ENCODE peak calls at places on chromosomes 11 and 22, in eight cellular contexts. C is H1, J is HepG2, R is GM23338, W is GM12878, H is HCT116, X is K562, N is endothelial cell of umbilical vein. I is an unnamed sample.

GRCh38 chr11:47003180-47003877 is 66.8 kb downstream of the CSTPP1 start:
- DNase-seq in C (no peak), J (no peak), R (no peak), W (no peak), H (no peak), X (peak), N (no peak), I (no peak)

GRCh38 chr11:12724301-12725046 is 50.3 kb downstream of the TEAD1 start:
- DNase-seq in C (peak), J (peak), R (peak), W (no peak), H (peak), X (peak), N (peak), I (peak)

GRCh38 chr11:96465537-96465936 is 75.7 kb downstream of the JRKL start:
- DNase-seq in C (no peak), J (no peak), R (no peak), W (no peak), H (no peak), X (no peak), N (no peak), I (no peak)

GRCh38 chr11:65352783-65353182 is 1.8 kb upstream of the TIGD3 start:
- DNase-seq in C (no peak), J (no peak), R (no peak), W (no peak), H (no peak), X (no peak), N (peak), I (no peak)

GRCh38 chr22:40511604-40512003 is 124.9 kb downstream of the MRTFA start:
- DNase-seq in C (no peak), J (no peak), R (no peak), W (no peak), H (no peak), X (no peak), N (no peak), I (no peak)

GRCh38 chr11:68335693-68336092 is 23.3 kb downstream of the LRP5 start:
- DNase-seq in C (no peak), J (no peak), R (no peak), W (no peak), H (no peak), X (no peak), N (no peak), I (no peak)

GRCh38 chr11:67561971-67562560 is 21.5 kb upstream of the GSTP1 start:
- DNase-seq in C (no peak), J (no peak), R (no peak), W (peak), H (no peak), X (no peak), N (no peak), I (no peak)

GRCh38 chr11:68099474-68100405 is 21.4 kb downstream of the CHKA start:
- DNase-seq in C (no peak), J (peak), R (peak), W (peak), H (no peak), X (peak), N (peak), I (no peak)

GRCh38 chr11:80960331-80961095 is 1519.7 kb upstream of the TENM4 start:
- DNase-seq in C (no peak), J (no peak), R (peak), W (no peak), H (no peak), X (no peak), N (no peak), I (no peak)

GRCh38 chr22:43446037-43446803 is 34.4 kb downstream of the MPPED1 start:
- DNase-seq in C (no peak), J (no peak), R (no peak), W (no peak), H (no peak), X (no peak), N (peak), I (no peak)

GRCh38 chr11:114059984-114060401 is 482 bp downstream of the ZBTB16 start:
- DNase-seq in C (peak), J (no peak), R (peak), W (no peak), H (no peak), X (peak), N (no peak), I (no peak)

GRCh38 chr11:94638902-94639373 is 71.8 kb downstream of the PIWIL4 start:
- DNase-seq in C (peak), J (no peak), R (no peak), W (no peak), H (no peak), X (no peak), N (peak), I (no peak)

GRCh38 chr11:36165638-36166389 is 123.4 kb downstream of the COMMD9 start:
- DNase-seq in C (no peak), J (no peak), R (no peak), W (no peak), H (no peak), X (no peak), N (peak), I (no peak)

GRCh38 chr11:133065847-133066485 is 466.3 kb downstream of the OPCML start:
- DNase-seq in C (no peak), J (no peak), R (no peak), W (no peak), H (no peak), X (no peak), N (no peak), I (no peak)

GRCh38 chr11:12693485-12694181 is 19.4 kb downstream of the TEAD1 start:
- DNase-seq in C (no peak), J (peak), R (no peak), W (no peak), H (peak), X (no peak), N (peak), I (peak)

GRCh38 chr11:120706257-120706656 is 194.7 kb downstream of the GRIK4 start:
- DNase-seq in C (no peak), J (no peak), R (no peak), W (no peak), H (no peak), X (no peak), N (no peak), I (no peak)

GRCh38 chr11:27698872-27699241 is 1.4 kb downstream of the BDNF start:
- DNase-seq in C (peak), J (peak), R (peak), W (peak), H (peak), X (peak), N (peak), I (no peak)

GRCh38 chr11:27699242-27699925 is 871 bp downstream of the BDNF start:
- DNase-seq in C (peak), J (no peak), R (peak), W (no peak), H (no peak), X (no peak), N (peak), I (no peak)

GRCh38 chr11:27701262-27702105 is 1.2 kb upstream of the BDNF start:
- DNase-seq in C (no peak), J (no peak), R (peak), W (no peak), H (no peak), X (peak), N (peak), I (no peak)

GRCh38 chr11:27699926-27700350 is 317 bp downstream of the BDNF start:
- DNase-seq in C (peak), J (no peak), R (peak), W (no peak), H (no peak), X (no peak), N (no peak), I (no peak)

DNA sequence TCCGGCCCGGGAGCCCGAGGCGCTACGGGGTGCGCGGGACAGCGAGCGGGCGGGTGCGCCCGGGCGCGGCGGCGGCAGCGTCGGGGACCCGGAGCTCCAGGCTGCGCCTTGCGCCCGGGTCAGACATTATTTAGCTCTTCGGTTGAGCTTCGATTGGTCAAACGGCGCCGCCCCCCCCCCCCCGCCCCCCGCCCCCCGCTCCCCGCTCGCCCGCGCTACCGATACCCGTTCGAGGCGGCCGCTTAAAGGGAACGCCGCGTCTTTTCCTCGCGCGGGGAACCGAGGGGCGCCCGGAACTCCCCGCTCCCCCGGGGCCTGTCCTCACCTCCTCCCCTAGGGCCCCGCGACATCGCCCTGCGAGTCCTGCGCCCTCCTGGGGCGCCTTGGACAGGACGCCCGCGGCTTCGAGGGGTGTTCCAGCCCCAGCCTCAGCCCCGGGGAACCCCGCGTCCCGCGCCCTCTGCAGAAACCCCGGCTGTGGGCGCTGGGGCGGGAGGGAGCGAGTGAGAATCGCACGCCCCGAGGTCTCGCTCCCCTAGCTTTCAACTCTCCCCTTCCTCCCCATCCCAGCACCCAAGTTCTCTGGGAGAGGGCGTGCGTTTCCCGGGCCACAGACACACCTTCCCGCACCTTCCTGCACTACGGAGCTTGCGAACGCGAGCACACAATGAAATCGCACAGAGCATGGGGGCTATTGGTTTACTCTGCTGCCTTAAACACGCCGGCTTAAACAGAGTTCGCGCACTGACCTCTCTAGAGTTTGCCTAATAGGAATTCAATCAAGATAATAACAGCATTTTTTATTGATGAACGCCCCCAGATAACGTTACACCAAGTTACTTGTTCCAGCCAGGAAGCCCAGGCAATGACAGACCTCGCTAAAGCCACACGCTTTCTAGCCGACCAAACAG is at the start of gene BDNF:
- DNase-seq in C (peak), J (no peak), R (peak), W (no peak), H (no peak), X (no peak), N (peak), I (no peak)
- TF ChIP-seq EZH2 in C (no peak), J (no peak), R (no peak), W (peak), H (no peak), X (no peak), N (no peak), I (peak)

GRCh38 chr11:62020661-62021060 is 53.2 kb upstream of the FTH1 start:
- DNase-seq in C (no peak), J (no peak), R (no peak), W (no peak), H (no peak), X (no peak), N (no peak), I (no peak)

GRCh38 chr11:62026739-62027138 is 59.3 kb upstream of the FTH1 start:
- DNase-seq in C (no peak), J (no peak), R (no peak), W (no peak), H (no peak), X (no peak), N (no peak), I (no peak)

GRCh38 chr11:62024975-62025374 is 57.5 kb upstream of the FTH1 start:
- DNase-seq in C (no peak), J (peak), R (no peak), W (no peak), H (no peak), X (no peak), N (no peak), I (no peak)

GRCh38 chr11:62030071-62030684 is 62.7 kb upstream of the FTH1 start:
- DNase-seq in C (peak), J (no peak), R (peak), W (no peak), H (no peak), X (no peak), N (no peak), I (no peak)

DNA sequence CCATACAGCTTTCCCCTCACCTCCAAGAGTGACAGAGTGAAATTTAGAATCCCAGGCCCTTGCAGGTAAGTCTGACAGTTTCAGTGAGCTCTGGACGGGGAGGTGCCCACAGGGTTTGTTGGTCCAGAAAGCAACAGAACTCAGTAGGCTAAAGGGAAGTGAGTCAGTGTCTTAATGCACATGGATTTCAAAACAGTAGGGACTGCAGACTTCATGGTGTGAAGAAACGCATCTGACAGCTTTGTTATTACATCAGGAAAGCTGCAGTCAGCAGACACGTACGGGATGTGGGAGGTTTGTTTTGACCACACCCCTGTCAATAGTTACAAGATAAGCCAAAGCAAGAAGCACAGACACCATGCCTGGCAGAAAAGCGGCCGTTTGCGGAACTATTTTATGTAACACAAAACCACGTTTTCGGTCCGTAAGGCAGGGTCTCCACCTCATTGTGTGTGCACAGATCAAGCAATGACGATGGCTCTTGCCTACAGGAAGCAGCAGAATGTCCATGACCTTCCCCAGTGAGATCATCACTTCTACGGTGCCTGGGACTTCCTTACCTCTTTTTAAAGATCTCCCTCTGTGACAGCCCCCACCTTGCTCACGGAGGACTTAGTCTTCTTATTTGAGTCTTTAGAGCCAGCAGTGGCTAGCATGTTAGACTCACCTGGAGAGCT is 58.1 kb upstream of the FTH1 start:
- DNase-seq in C (no peak), J (peak), R (no peak), W (peak), H (peak), X (peak), N (peak), I (no peak)
- TF ChIP-seq POLR2AphosphoS5 in C (no peak), J (peak), R (no peak), W (no peak), H (peak), X (peak), N (no peak), I (no peak)

DNA sequence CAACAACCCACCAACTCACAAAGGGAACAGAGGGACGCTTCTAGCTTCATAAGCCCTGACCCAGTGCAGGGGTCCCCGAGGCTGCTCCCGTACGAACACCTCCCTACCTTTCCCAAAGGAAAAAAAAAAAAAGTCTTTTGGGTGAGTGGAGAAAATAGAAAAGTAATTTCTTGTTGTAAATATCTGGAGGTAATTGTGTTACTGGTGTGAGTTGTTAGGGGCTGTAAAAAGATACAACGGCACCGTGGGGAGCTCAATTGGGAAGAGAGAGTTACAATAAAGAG is 3.4 kb downstream of the PAX6 start:
- DNase-seq in C (no peak), J (no peak), R (no peak), W (no peak), H (no peak), X (no peak), N (no peak), I (no peak)
- TF ChIP-seq EZH2 in C (no peak), J (no peak), R (peak), W (no peak), H (no peak), X (no peak), N (no peak), I (no peak)

GRCh38 chr11:119373917-119374631 is 7.4 kb downstream of the USP2 start:
- DNase-seq in C (peak), J (peak), R (peak), W (no peak), H (no peak), X (peak), N (peak), I (peak)
- TF ChIP-seq POLR2AphosphoS5 in C (no peak), J (no peak), R (no peak), W (no peak), H (no peak), X (no peak), N (no peak), I (no peak)

DNA sequence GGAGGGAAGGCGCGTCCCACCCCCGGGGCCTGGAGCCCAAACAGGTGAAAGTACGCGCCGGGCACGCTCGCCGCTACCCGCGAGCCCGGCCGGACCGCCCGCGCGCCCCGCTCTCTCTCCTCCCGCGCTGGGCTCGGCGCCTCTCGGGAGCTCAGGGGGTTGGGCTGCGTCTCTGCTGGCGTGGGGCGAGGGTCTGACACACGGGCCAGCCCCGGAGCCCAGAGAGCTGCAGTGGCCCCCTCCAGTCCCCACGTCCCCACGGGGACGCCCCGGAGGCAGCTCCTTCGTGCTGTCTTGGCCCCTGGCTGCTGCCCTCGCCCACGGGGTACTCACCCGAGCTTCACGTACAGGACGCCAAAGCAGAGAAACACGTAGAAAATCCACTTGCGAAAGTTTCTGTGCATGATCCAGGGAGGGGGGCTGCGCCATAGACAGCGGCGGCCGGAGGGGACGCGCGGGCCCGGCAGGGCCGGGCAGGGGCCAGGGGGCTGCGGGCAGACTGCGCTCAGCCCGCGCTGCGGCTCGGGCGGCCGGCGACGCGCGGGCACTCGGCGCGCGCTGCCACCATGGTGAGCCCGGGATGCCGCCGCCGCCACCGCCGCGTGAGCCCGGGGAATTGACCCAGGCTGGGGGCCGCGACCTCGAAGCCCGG is 485 bp downstream of the WNT7B start:
- DNase-seq in C (no peak), J (no peak), R (peak), W (no peak), H (no peak), X (no peak), N (no peak), I (no peak)
- TF ChIP-seq EZH2 in C (peak), J (peak), R (peak), W (no peak), H (no peak), X (no peak), N (peak), I (no peak)

GRCh38 chr22:31625661-31626426 is 36.2 kb downstream of the PISD start:
- DNase-seq in C (peak), J (no peak), R (peak), W (no peak), H (no peak), X (peak), N (peak), I (no peak)
- TF ChIP-seq POLR2AphosphoS5 in C (no peak), J (no peak), R (no peak), W (no peak), H (no peak), X (no peak), N (peak), I (no peak)

GRCh38 chr11:639324-639977 is 2.4 kb downstream of the DRD4 start:
- DNase-seq in C (no peak), J (no peak), R (no peak), W (no peak), H (no peak), X (no peak), N (no peak), I (no peak)
- TF ChIP-seq EZH2 in C (peak), J (no peak), R (peak), W (no peak), H (no peak), X (no peak), N (peak), I (no peak)

DNA sequence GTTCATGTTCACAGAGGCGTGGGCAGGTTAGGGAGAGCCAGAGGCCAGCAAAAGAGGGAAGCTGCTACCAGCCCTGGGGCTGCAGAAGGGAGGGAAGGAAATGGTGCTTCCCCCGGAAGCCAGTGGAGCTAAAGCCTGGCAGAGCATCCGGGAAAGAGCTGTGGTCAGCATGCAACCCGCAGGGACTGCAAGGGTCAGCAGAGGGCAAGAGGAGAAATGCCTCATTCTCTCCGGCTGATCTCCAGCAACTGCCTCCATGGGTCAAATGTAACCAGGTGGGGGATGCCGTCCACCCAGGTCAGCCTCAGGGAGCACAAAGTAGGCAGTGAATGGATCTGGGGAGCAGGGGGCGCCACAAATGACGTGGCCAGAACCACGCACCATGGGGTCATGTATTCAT is 36.9 kb upstream of the PRR5 start:
- DNase-seq in C (no peak), J (no peak), R (peak), W (no peak), H (no peak), X (no peak), N (no peak), I (no peak)
- TF ChIP-seq POLR2AphosphoS5 in C (no peak), J (no peak), R (no peak), W (no peak), H (no peak), X (no peak), N (no peak), I (no peak)

I was measured in SK-N-MC.